ENCODE peak calls at places on chromosome 21, in four cellular contexts. One of them, this sample, is unnamed.

GRCh38 chr21:45308211-45309068 is 20.7 kb upstream of the POFUT2 start:
- DNase-seq in activated T-cell treated with anti-CD3 and anti-CD28 coated beads, Interleukin-2, amount 50 U/mL, for 72 hours: no peak
- DNase-seq in endothelial cell: no peak
- DNase-seq in sciatic nerve: peak; percentile 62
- DNase-seq in this sample: peak; percentile 77

GRCh38 chr21:45769239-45769758 is 125.8 kb downstream of the PCBP3 start:
- DNase-seq in activated T-cell treated with anti-CD3 and anti-CD28 coated beads, Interleukin-2, amount 50 U/mL, for 72 hours: no peak
- DNase-seq in endothelial cell: no peak
- DNase-seq in sciatic nerve: peak; percentile 25
- DNase-seq in this sample: no peak

GRCh38 chr21:26140185-26140584 is 30.4 kb downstream of the APP start:
- DNase-seq in activated T-cell treated with anti-CD3 and anti-CD28 coated beads, Interleukin-2, amount 50 U/mL, for 72 hours: no peak
- DNase-seq in endothelial cell: no peak
- DNase-seq in sciatic nerve: no peak
- DNase-seq in this sample: peak; percentile 75

GRCh38 chr21:29232601-29233541 is 65.9 kb upstream of the BACH1 start:
- DNase-seq in activated T-cell treated with anti-CD3 and anti-CD28 coated beads, Interleukin-2, amount 50 U/mL, for 72 hours: peak; percentile 9
- DNase-seq in endothelial cell: no peak
- DNase-seq in sciatic nerve: no peak
- DNase-seq in this sample: no peak

GRCh38 chr21:36115138-36115710 is 19.7 kb upstream of the CBR3 start:
- DNase-seq in activated T-cell treated with anti-CD3 and anti-CD28 coated beads, Interleukin-2, amount 50 U/mL, for 72 hours: no peak
- DNase-seq in endothelial cell: no peak
- DNase-seq in sciatic nerve: no peak
- DNase-seq in this sample: no peak

GRCh38 chr21:45322960-45323461 is 35.3 kb upstream of the POFUT2 start:
- DNase-seq in activated T-cell treated with anti-CD3 and anti-CD28 coated beads, Interleukin-2, amount 50 U/mL, for 72 hours: no peak
- DNase-seq in endothelial cell: no peak
- DNase-seq in sciatic nerve: peak; percentile 70
- DNase-seq in this sample: peak; percentile 70

GRCh38 chr21:37207441-37208009 is 59.6 kb downstream of the VPS26C start:
- DNase-seq in activated T-cell treated with anti-CD3 and anti-CD28 coated beads, Interleukin-2, amount 50 U/mL, for 72 hours: peak; percentile 21
- DNase-seq in endothelial cell: no peak
- DNase-seq in sciatic nerve: no peak
- DNase-seq in this sample: no peak

GRCh38 chr21:33657124-33657842 is 15.0 kb downstream of the ITSN1 start:
- DNase-seq in activated T-cell treated with anti-CD3 and anti-CD28 coated beads, Interleukin-2, amount 50 U/mL, for 72 hours: no peak
- DNase-seq in endothelial cell: no peak
- DNase-seq in sciatic nerve: no peak
- DNase-seq in this sample: no peak

GRCh38 chr21:18832081-18832670 is 428.6 kb upstream of the TMPRSS15 start:
- DNase-seq in activated T-cell treated with anti-CD3 and anti-CD28 coated beads, Interleukin-2, amount 50 U/mL, for 72 hours: no peak
- DNase-seq in endothelial cell: no peak
- DNase-seq in sciatic nerve: no peak
- DNase-seq in this sample: no peak

GRCh38 chr21:28793043-28793442 is 199.6 kb downstream of the LTN1 start:
- DNase-seq in activated T-cell treated with anti-CD3 and anti-CD28 coated beads, Interleukin-2, amount 50 U/mL, for 72 hours: no peak
- DNase-seq in endothelial cell: no peak
- DNase-seq in sciatic nerve: no peak
- DNase-seq in this sample: no peak

GRCh38 chr21:33059319-33059894 is 10.5 kb upstream of the OLIG1 start:
- DNase-seq in activated T-cell treated with anti-CD3 and anti-CD28 coated beads, Interleukin-2, amount 50 U/mL, for 72 hours: no peak
- DNase-seq in endothelial cell: no peak
- DNase-seq in sciatic nerve: no peak
- DNase-seq in this sample: no peak

GRCh38 chr21:36753556-36753955 is 54.6 kb downstream of the SIM2 start:
- DNase-seq in activated T-cell treated with anti-CD3 and anti-CD28 coated beads, Interleukin-2, amount 50 U/mL, for 72 hours: no peak
- DNase-seq in endothelial cell: no peak
- DNase-seq in sciatic nerve: no peak
- DNase-seq in this sample: no peak

GRCh38 chr21:45590246-45590725 is 48.0 kb upstream of the SLC19A1 start:
- DNase-seq in activated T-cell treated with anti-CD3 and anti-CD28 coated beads, Interleukin-2, amount 50 U/mL, for 72 hours: peak; percentile 84
- DNase-seq in endothelial cell: peak; percentile 74
- DNase-seq in sciatic nerve: peak; percentile 83
- DNase-seq in this sample: peak; percentile 87

GRCh38 chr21:37414292-37415253 is 48.0 kb downstream of the DYRK1A start:
- DNase-seq in activated T-cell treated with anti-CD3 and anti-CD28 coated beads, Interleukin-2, amount 50 U/mL, for 72 hours: no peak
- DNase-seq in endothelial cell: no peak
- DNase-seq in sciatic nerve: no peak
- DNase-seq in this sample: no peak

GRCh38 chr21:38170705-38171682 is 85.8 kb upstream of the KCNJ15 start:
- DNase-seq in activated T-cell treated with anti-CD3 and anti-CD28 coated beads, Interleukin-2, amount 50 U/mL, for 72 hours: no peak
- DNase-seq in endothelial cell: no peak
- DNase-seq in sciatic nerve: no peak
- DNase-seq in this sample: no peak

GRCh38 chr21:41585199-41585994 is 77.4 kb upstream of the TMPRSS2 start:
- DNase-seq in activated T-cell treated with anti-CD3 and anti-CD28 coated beads, Interleukin-2, amount 50 U/mL, for 72 hours: no peak
- DNase-seq in endothelial cell: no peak
- DNase-seq in sciatic nerve: no peak
- DNase-seq in this sample: no peak